ENCODE peak calls at places on chromosomes 13 and 19, in four cellular contexts. W, A, D and Y are unnamed samples.

GRCh38 chr13:27921961-27922910 is 2.4 kb downstream of the PDX1 start:
- DNase-seq in A (no peak), D (no peak), W (no peak), Y (peak)

GRCh38 chr19:574658-575526 is 2.5 kb downstream of the BSG start:
- DNase-seq in W (peak), D (peak), A (no peak), Y (no peak)

GRCh38 chr13:61777281-61777680 is 361.6 kb upstream of the PCDH20 start:
- DNase-seq in D (no peak), W (no peak), A (no peak), Y (peak)

GRCh38 chr13:31639443-31640163 is 99.7 kb upstream of the RXFP2 start:
- DNase-seq in A (no peak), D (no peak), W (no peak), Y (no peak)

GRCh38 chr13:33785384-33785783 is 32.6 kb upstream of the RFC3 start:
- DNase-seq in A (no peak), D (no peak), W (no peak), Y (no peak)

GRCh38 chr19:1265611-1266115 is 3.5 kb upstream of the CIRBP start:
- DNase-seq in D (no peak), W (no peak), A (no peak), Y (no peak)

GRCh38 chr19:8389891-8390616 is at the start of gene RAB11B:
- DNase-seq in W (peak), D (peak), A (peak), Y (peak)

GRCh38 chr13:40433577-40433976 is 232.9 kb downstream of the FOXO1 start:
- DNase-seq in A (no peak), D (no peak), W (no peak), Y (no peak)

GRCh38 chr13:46801831-46802230 is 4.9 kb upstream of the ESD start:
- DNase-seq in A (no peak), D (no peak), W (no peak), Y (no peak)

GRCh38 chr13:85541476-85541875 is 257.7 kb downstream of the SLITRK6 start:
- DNase-seq in W (no peak), A (no peak), D (no peak), Y (no peak)

GRCh38 chr19:58560007-58560887 is 1.8 kb upstream of the UBE2M start:
- DNase-seq in D (no peak), W (no peak), A (no peak), Y (no peak)

GRCh38 chr13:97429681-97430081 is 4.3 kb upstream of the RAP2A start:
- DNase-seq in A (no peak), D (no peak), W (no peak), Y (no peak)

GRCh38 chr19:1106841-1107654 is 3.3 kb downstream of the GPX4 start:
- DNase-seq in D (no peak), A (no peak), W (peak), Y (no peak)

GRCh38 chr19:5547881-5548280 is 19.9 kb downstream of the TINCR start:
- DNase-seq in W (peak), A (no peak), D (no peak), Y (peak)

GRCh38 chr19:29893606-29894284 is 48.3 kb upstream of the URI1 start:
- DNase-seq in W (no peak), A (no peak), D (no peak), Y (peak)
- TF ChIP-seq RAD21 in W (no peak), A (no peak), D (no peak), Y (no peak)

GRCh38 chr13:75391432-75392100 is 90.4 kb downstream of the TBC1D4 start:
- DNase-seq in D (no peak), A (no peak), W (no peak), Y (no peak)

GRCh38 chr13:75395901-75396300 is 86.1 kb downstream of the TBC1D4 start:
- DNase-seq in W (no peak), A (no peak), D (no peak), Y (no peak)

GRCh38 chr13:75390229-75390628 is 91.7 kb downstream of the TBC1D4 start:
- DNase-seq in A (no peak), W (no peak), D (no peak), Y (no peak)

GRCh38 chr13:75395056-75395455 is 86.9 kb downstream of the TBC1D4 start:
- DNase-seq in D (no peak), A (no peak), W (no peak), Y (no peak)

DNA sequence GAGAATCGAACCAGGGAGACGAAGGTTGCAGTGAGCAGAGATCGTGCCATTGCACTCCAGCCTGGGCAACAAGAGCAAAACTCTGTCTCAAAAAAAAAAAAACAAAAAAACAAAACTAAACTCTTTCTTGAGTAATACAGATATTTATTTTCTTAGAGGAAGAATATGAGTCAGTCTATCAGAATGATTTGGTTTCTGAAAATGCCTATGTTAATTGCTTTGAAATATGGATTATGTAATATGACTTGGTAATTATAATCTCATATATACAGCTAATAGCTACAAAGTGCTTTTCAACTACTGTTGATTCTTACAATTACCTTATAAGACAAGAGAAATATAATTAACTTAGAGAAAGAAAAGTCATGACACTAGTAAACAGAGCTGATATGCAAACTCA is 88.1 kb downstream of the TBC1D4 start:
- DNase-seq in D (no peak), W (no peak), A (no peak), Y (no peak)
- TF ChIP-seq TCF12 in D (no peak), W (no peak), A (no peak), Y (no peak)

GRCh38 chr13:22270881-22271280 is 600.0 kb downstream of the FGF9 start:
- DNase-seq in A (no peak), W (no peak), D (no peak), Y (no peak)
- TF ChIP-seq RAD21 in A (no peak), W (no peak), D (no peak), Y (no peak)

DNA sequence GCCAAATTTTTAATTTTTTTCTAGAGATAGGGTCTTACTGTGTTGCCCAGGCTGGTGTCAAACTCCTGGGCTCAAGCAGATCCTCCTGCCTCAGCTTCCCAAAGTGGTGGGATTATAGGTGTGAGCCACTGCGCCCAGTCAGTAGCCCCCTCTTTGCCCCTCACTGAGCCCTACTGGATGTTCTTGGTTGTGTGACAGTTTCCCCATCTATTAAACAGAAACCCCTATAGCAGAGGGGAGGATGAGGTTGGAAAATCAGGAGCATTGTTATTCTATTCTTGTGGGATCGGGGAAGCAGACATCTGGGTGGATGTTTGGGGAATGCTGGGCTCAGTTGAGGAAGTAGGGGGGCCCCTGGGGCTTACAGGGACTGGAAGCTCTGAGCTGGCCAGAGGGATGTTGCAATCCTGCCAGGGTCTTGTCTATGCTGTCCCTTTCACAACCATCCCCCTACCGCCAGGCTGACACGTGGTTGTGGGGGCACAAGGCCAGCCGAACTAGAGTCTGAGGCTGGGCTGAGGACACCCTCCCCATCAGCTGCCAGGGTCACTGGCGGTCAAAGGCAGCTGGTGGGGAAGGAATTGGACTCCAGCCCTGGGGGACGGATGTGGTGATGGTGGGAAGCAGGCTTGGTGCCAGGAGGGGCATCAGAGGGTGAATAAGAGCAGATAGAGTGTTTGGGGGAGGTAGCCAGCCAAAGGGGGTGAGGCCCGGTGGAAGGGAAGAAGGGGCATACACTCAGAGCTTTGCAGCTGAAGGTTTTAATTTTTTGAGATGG is 10.9 kb downstream of the APOC1 start:
- DNase-seq in D (no peak), A (no peak), W (peak), Y (no peak)
- TF ChIP-seq TCF12 in D (no peak), A (no peak), W (no peak), Y (no peak)

DNA sequence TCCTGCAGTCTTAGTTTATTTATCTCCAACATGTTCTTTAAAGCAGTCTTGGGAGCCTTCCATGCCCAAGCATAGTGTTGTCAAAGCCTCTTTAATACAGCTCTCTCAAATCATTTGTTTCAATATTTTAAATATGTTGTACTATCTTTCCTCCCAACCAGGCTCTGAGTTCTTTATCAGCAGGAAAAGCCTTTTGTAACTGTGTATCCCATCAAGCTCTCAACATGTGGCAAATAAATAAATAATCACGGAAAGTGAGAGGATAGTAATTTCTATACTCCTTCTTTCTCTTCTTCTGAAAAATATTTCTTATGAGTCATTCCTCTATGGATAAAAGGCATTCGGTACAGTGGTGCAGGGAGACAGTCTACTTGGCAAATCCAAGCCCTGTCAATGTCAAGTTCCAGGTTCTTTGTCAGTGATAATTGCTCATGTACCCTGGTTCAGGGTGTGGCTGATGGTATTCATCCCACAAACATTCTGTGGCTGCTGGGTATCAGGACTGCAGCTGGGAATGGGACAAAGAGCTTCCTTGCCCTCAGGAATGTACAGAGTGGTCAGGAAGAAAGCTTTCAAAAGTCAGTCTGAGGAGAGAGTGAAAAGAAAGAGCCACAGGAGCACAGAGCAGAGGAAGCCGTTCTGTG is 384.3 kb downstream of the EFNB2 start:
- DNase-seq in W (no peak), D (no peak), A (peak), Y (no peak)
- TF ChIP-seq RAD21 in W (no peak), D (no peak), A (no peak), Y (no peak)

GRCh38 chr19:40512473-40513344 is 45.9 kb downstream of the SPTBN4 start:
- DNase-seq in W (no peak), A (no peak), D (no peak), Y (peak)
- TF ChIP-seq TCF12 in W (no peak), A (no peak), D (no peak), Y (no peak)

DNA sequence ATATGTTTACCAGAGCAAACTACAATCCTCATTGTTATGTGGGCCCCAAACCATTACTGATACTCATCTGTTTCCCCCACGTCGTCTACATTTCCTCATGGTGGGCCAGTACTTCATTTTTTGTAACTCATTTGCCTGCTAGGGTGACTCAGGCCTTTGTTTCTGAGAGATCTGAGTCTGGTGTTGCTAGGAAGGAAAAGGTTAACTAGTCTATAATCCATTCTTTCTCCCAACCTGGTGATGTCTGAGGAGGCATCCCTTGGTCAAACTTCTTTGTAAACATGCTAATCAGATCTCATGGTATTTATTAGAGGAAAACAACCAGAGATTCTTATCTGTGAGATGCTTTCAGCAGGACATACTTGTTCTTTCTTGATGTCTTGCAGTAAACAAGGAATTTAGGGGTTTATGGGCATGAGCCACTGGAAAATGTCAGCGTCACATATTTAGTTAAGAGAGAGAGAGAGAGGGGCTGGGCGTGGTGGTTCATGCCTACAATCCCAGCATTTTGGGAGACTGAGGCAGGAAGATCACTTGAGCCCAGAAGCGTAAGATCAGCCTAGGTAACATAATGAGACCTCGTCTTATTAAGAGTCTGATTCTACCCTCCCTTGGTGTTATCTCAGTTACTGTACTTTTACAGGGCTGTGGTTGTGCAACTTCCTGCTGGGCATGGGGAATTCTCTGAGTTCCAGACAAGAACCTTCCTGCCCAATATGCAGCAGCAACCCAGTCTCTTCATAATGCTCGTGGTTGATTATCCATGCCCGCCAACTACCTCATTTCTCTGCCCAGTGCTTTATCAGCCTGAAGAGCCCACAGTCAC is 9.7 kb upstream of the DPRX start:
- DNase-seq in W (peak), A (no peak), D (no peak), Y (no peak)
- TF ChIP-seq RAD21 in W (no peak), A (no peak), D (no peak), Y (no peak)

DNA sequence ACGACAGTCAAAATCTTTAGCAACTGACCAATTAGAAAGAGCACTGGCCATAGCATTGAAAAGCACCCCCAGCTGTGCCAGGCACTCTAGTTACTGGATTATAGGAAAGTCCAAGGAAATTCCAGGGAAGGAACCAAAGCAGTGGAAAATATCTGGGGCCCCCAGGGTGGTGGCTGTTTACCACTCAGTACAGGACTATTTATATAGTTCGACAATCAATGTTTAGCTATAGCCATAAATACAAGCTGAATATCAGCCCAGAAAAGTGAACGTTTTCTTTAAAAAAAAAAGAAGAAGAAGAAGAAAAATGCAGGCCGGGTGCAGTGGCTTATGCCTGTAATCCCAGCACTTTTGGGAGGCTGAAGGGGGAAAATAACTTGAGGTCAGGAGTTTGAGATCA is 55.2 kb upstream of the UBAC2 start:
- DNase-seq in W (no peak), D (no peak), A (no peak), Y (no peak)
- TF ChIP-seq TCF12 in W (no peak), D (no peak), A (no peak), Y (no peak)

GRCh38 chr19:32450217-32450616 is 44.6 kb downstream of the DPY19L3 start:
- DNase-seq in W (no peak), A (no peak), D (no peak), Y (no peak)
- TF ChIP-seq RAD21 in W (no peak), A (no peak), D (no peak), Y (no peak)